ENCODE peak calls at places on chromosomes 2 and 18, in six cellular contexts. P is HFF-Myc, F is adrenal gland, B is astrocyte of the spinal cord, A is MM.1S, O is heart right ventricle. E is an unnamed sample.

GRCh38 chr18:8974696-8975095 is 127.8 kb upstream of the NDUFV2 start:
- DNase-seq in P (no peak), F (no peak), B (no peak), A (no peak), O (no peak), E (no peak)

GRCh38 chr2:70161069-70161534 is 29.7 kb downstream of the C2orf42 start:
- DNase-seq in P (no peak), F (no peak), B (no peak), A (peak), O (no peak), E (no peak)

GRCh38 chr2:207311316-207312005 is 145.7 kb upstream of the KLF7 start:
- DNase-seq in P (peak), F (peak), B (peak), A (no peak), O (peak), E (peak)

GRCh38 chr18:50194623-50195532 is at the start of gene MYO5B:
- DNase-seq in P (no peak), F (peak), B (no peak), A (peak), O (no peak), E (peak)

GRCh38 chr2:220465700-220466099 is 838.3 kb downstream of the SLC4A3 start:
- DNase-seq in P (no peak), F (no peak), B (no peak), A (no peak), O (no peak), E (no peak)

GRCh38 chr2:98842136-98842535 is 93.9 kb downstream of the CRACDL start:
- DNase-seq in P (no peak), F (no peak), B (no peak), A (no peak), O (no peak), E (no peak)

GRCh38 chr2:40103590-40103989 is 324.5 kb upstream of the THUMPD2 start:
- DNase-seq in P (no peak), F (no peak), B (peak), A (no peak), O (no peak), E (peak)

GRCh38 chr2:128729051-128729450 is 410.4 kb upstream of the HS6ST1 start:
- DNase-seq in P (no peak), F (no peak), B (no peak), A (no peak), O (no peak), E (no peak)

GRCh38 chr2:73091164-73091563 is 19.7 kb upstream of the SFXN5 start:
- DNase-seq in P (no peak), F (no peak), B (peak), A (no peak), O (no peak), E (peak)

GRCh38 chr2:152622228-152622627 is 95.0 kb downstream of the PRPF40A start:
- DNase-seq in P (no peak), F (no peak), B (no peak), A (no peak), O (no peak), E (no peak)

GRCh38 chr2:102147935-102148334 is 5.4 kb downstream of the IL1R1 start:
- DNase-seq in P (no peak), F (no peak), B (peak), A (no peak), O (no peak), E (no peak)

GRCh38 chr2:24635181-24635580 is 144.1 kb downstream of the NCOA1 start:
- DNase-seq in P (peak), F (no peak), B (no peak), A (no peak), O (no peak), E (no peak)

GRCh38 chr2:182186132-182186735 is 200.6 kb downstream of the PPP1R1C start:
- DNase-seq in P (peak), F (no peak), B (peak), A (peak), O (no peak), E (no peak)

GRCh38 chr2:153873062-153874048 is 1.6 kb downstream of the GALNT13 start:
- DNase-seq in P (no peak), F (no peak), B (no peak), A (no peak), O (no peak), E (no peak)

GRCh38 chr2:101942846-101943245 is 48.9 kb upstream of the IL1R2 start:
- DNase-seq in P (no peak), F (no peak), B (no peak), A (no peak), O (no peak), E (no peak)

GRCh38 chr2:146576301-146576700 is 1268.5 kb upstream of the ACVR2A start:
- DNase-seq in P (no peak), F (no peak), B (no peak), A (no peak), O (no peak), E (no peak)

GRCh38 chr18:2932247-2933181 is 80.4 kb downstream of the LPIN2 start:
- DNase-seq in P (peak), F (peak), B (peak), A (peak), O (peak), E (no peak)

GRCh38 chr2:239003933-239004636 is 156.2 kb downstream of the TWIST2 start:
- DNase-seq in P (no peak), F (no peak), B (no peak), A (no peak), O (no peak), E (no peak)

GRCh38 chr2:173161040-173161439 is 85.4 kb downstream of the MAP3K20 start:
- DNase-seq in P (no peak), F (no peak), B (no peak), A (no peak), O (no peak), E (no peak)

GRCh38 chr2:124269348-124269747 is 244.3 kb downstream of the CNTNAP5 start:
- DNase-seq in P (no peak), F (no peak), B (no peak), A (no peak), O (no peak), E (no peak)

GRCh38 chr18:34493099-34493544 is 217.0 kb upstream of the DTNA start:
- DNase-seq in P (peak), F (peak), B (peak), A (peak), O (peak), E (peak)

GRCh38 chr2:102770506-102770905 is 8.7 kb downstream of the TMEM182 start:
- DNase-seq in P (no peak), F (no peak), B (peak), A (no peak), O (no peak), E (no peak)

GRCh38 chr2:69703189-69703588 is 38.7 kb upstream of the ANXA4 start:
- DNase-seq in P (no peak), F (no peak), B (no peak), A (no peak), O (no peak), E (no peak)

GRCh38 chr2:144079808-144080207 is 440.1 kb downstream of the ZEB2 start:
- DNase-seq in P (no peak), F (no peak), B (no peak), A (no peak), O (no peak), E (no peak)

GRCh38 chr2:14321357-14321756 is 311.2 kb upstream of the LRATD1 start:
- DNase-seq in P (no peak), F (no peak), B (no peak), A (no peak), O (no peak), E (no peak)

GRCh38 chr2:217934321-217935131 is 68.3 kb downstream of the TNS1 start:
- DNase-seq in P (peak), F (peak), B (peak), A (no peak), O (peak), E (peak)

GRCh38 chr2:176455865-176456291 is 186.6 kb downstream of the MTX2 start:
- DNase-seq in P (peak), F (no peak), B (no peak), A (no peak), O (peak), E (no peak)

GRCh38 chr18:40283560-40283959 is 1671.5 kb upstream of the PIK3C3 start:
- DNase-seq in P (no peak), F (no peak), B (no peak), A (no peak), O (no peak), E (no peak)

GRCh38 chr2:75136001-75136400 is 63.3 kb downstream of the TACR1 start:
- DNase-seq in P (no peak), F (no peak), B (no peak), A (no peak), O (no peak), E (no peak)

GRCh38 chr2:74584088-74584645 is 29.6 kb downstream of the DOK1 start:
- DNase-seq in P (no peak), F (no peak), B (peak), A (no peak), O (no peak), E (no peak)

GRCh38 chr2:205914198-205914597 is 171.8 kb downstream of the INO80D start:
- DNase-seq in P (no peak), F (no peak), B (no peak), A (no peak), O (no peak), E (no peak)

GRCh38 chr2:237929979-237930378 is 36.8 kb upstream of the UBE2F start:
- DNase-seq in P (no peak), F (no peak), B (no peak), A (no peak), O (no peak), E (no peak)

GRCh38 chr2:651961-652373 is 25.2 kb downstream of the TMEM18 start:
- DNase-seq in P (no peak), F (no peak), B (no peak), A (no peak), O (no peak), E (no peak)

GRCh38 chr2:238166391-238167343 is 7.9 kb downstream of the ERFE start:
- DNase-seq in P (no peak), F (no peak), B (no peak), A (no peak), O (no peak), E (no peak)

GRCh38 chr2:57908736-57909161 is 137.9 kb upstream of the VRK2 start:
- DNase-seq in P (no peak), F (no peak), B (no peak), A (peak), O (no peak), E (no peak)

GRCh38 chr2:157194097-157194688 is 63.3 kb upstream of the GALNT5 start:
- DNase-seq in P (no peak), F (no peak), B (peak), A (peak), O (peak), E (peak)

GRCh38 chr2:71995067-71995665 is 152.5 kb downstream of the CYP26B1 start:
- DNase-seq in P (peak), F (no peak), B (peak), A (no peak), O (no peak), E (no peak)

GRCh38 chr2:238646281-238646680 is 201.6 kb upstream of the TWIST2 start:
- DNase-seq in P (no peak), F (no peak), B (no peak), A (no peak), O (no peak), E (no peak)

DNA sequence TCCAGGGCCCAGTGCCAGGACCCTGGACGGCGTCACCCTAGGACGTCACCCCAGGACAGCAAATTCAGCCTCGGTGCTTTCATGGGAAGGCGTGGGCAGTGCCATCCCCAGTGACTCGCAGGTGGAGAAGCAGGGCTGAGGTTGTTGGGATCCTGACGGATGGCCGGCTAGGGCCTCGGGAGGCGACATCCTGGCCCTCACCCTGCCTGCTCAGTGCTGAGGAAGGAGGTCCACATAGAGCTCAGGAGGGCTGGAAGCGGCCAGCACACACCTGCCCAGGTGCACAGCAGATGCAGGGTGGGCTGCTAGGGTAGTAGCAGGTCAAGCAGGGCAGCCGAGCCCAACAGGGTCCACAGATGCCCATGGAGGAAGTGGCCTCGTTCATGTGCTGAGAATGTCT is 482.0 kb upstream of the SALL3 start:
- DNase-seq in P (no peak), F (no peak), B (no peak), A (no peak), O (no peak), E (no peak)
- H3K4me3 ChIP-seq in P (no peak), F (no peak), B (no peak), A (no peak), O (no peak), E (no peak)

GRCh38 chr18:63314991-63315662 is 4.4 kb downstream of the BCL2 start:
- DNase-seq in P (no peak), F (no peak), B (no peak), A (no peak), O (no peak), E (no peak)
- H3K4me3 ChIP-seq in P (no peak), F (no peak), B (no peak), A (peak), O (no peak), E (no peak)

DNA sequence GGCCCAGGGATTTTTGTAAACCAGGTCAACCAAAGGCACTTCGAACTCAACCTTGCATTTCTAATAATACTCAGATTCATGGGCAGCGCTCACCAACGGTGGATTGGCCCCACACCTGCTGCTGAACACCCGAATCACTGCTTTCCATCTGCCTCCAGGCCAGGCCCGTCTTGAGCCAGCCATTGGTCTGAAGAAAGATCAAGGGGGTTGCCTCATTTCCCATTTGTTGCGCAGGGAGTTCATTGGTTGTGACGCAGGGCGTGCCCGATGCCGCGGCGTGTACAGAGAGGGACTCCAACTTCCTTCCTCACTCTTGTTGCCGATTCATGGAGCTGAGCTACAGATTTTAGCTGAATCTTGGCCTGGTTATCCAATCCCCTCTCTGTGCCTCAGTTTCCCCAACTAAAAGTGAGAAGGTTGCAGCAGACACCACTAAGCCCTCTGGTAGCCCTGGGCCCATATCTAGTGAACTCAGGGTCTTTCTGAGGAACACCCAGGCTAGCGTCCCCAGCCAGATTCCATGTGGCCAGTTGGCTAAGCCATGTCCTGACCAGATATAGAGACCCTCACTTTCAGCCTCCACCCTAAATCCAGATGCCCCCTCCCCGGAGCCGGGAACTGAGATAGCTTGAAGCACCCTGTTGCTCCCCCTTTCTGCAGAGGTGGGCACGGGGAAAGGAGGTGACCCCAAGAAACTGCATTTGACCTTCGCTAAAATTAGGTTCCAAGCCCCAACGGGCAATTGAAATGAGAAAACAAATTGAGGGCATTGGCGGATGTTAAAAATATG is 60.9 kb upstream of the HPCAL1 start:
- DNase-seq in P (no peak), F (no peak), B (no peak), A (no peak), O (no peak), E (no peak)
- H3K4me3 ChIP-seq in P (no peak), F (no peak), B (no peak), A (no peak), O (no peak), E (no peak)

DNA sequence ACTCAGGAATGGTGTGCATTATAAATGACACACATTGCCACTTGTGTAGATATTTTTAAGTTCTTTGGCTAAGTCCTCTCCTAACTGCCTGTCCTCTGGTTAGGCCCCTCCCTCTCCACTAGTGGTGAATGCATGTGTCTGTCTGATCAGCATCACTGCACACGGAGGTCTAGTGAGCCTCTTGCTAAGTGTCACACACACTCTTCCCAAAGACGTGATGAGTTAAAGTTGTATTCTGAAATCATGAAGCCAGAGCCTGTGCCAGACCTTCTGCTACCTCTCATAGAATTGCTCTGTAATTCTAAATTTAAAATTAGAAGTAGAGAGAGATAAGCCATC is 41.3 kb downstream of the RALB start:
- DNase-seq in P (no peak), F (no peak), B (no peak), A (no peak), O (no peak), E (no peak)
- H3K4me3 ChIP-seq in P (no peak), F (no peak), B (no peak), A (no peak), O (no peak), E (no peak)

GRCh38 chr2:219418155-219418569 is at the start of gene DES:
- DNase-seq in P (no peak), F (no peak), B (no peak), A (no peak), O (peak), E (no peak)

GRCh38 chr2:219420687-219421086 is 2.5 kb downstream of the DES start:
- DNase-seq in P (no peak), F (no peak), B (no peak), A (no peak), O (no peak), E (no peak)

GRCh38 chr2:219421323-219421722 is 3.1 kb downstream of the DES start:
- DNase-seq in P (no peak), F (no peak), B (no peak), A (no peak), O (no peak), E (no peak)

GRCh38 chr2:219418570-219419189 is 503 bp downstream of the DES start:
- DNase-seq in P (no peak), F (no peak), B (no peak), A (no peak), O (no peak), E (no peak)

DNA sequence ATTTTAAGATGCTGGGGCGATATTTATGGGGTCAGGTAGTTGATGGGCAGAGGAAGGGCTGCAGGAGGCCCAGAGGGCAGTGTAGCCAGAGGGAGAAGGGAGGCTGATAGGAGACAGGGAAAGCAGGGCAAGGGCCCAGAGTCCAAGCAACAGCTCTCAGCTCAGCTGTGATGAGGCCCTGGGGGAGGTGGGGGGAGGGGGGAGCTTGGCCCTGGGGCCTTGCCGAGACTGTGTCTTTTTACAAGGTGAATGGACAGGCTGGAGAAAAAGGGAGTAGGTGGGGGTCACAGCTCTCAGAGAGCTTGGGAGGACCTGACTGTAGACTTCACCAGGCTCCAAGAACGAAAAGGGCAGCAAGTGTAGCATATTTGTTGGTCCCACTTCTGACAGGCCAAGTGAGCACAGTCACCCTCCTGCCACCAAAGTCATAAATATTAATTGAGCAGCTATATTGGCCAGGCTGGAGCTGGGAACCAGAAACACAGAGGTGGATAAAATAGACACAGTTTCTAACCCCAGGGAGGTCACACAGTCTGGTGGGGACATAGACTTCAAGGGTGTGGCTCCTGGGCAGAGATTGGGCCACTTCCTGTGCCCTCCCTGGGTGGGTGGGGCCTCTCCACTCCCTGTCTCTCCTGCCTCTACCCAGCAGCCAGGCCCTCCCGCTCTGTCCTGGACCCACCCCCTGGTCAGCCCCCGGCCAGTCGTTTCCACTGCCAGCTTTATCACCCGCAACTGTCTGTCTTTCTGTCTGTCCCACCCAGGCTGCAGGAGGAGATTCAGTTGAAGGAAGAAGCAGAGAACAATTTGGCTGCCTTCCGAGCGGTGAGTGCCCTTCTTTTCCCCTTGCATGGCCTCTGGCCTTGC is 1.4 kb downstream of the DES start:
- DNase-seq in P (no peak), F (no peak), B (no peak), A (no peak), O (peak), E (peak)
- H3K4me3 ChIP-seq in P (no peak), F (no peak), B (no peak), A (no peak), O (peak), E (no peak)